ENCODE peak calls at places on chromosomes 16 and 17, in six cellular contexts. One of them, this sample, is unnamed.

GRCh38 chr16:7861891-7862585 is 529.4 kb downstream of the RBFOX1 start:
- DNase-seq in mesothelial cell of epicardium: no peak
- DNase-seq in tibial nerve: no peak
- DNase-seq in pancreas: no peak
- DNase-seq in CD8-positive, alpha-beta T cell: no peak
- DNase-seq in fibroblast of mammary gland: no peak
- DNase-seq in this sample: no peak

GRCh38 chr17:39632153-39632941 is 4.6 kb upstream of the STARD3 start:
- DNase-seq in mesothelial cell of epicardium: no peak
- DNase-seq in tibial nerve: no peak
- DNase-seq in pancreas: no peak
- DNase-seq in CD8-positive, alpha-beta T cell: no peak
- DNase-seq in fibroblast of mammary gland: no peak
- DNase-seq in this sample: no peak

GRCh38 chr17:60447375-60447774 is 25.1 kb downstream of the CHCT1 start:
- DNase-seq in mesothelial cell of epicardium: no peak
- DNase-seq in tibial nerve: no peak
- DNase-seq in pancreas: no peak
- DNase-seq in CD8-positive, alpha-beta T cell: no peak
- DNase-seq in fibroblast of mammary gland: no peak
- DNase-seq in this sample: no peak

GRCh38 chr16:31351246-31351936 is 3.6 kb upstream of the ITGAX start:
- DNase-seq in mesothelial cell of epicardium: no peak
- DNase-seq in tibial nerve: no peak
- DNase-seq in pancreas: no peak
- DNase-seq in CD8-positive, alpha-beta T cell: no peak
- DNase-seq in fibroblast of mammary gland: no peak
- DNase-seq in this sample: no peak

GRCh38 chr16:10282367-10282766 is 100.1 kb upstream of the GRIN2A start:
- DNase-seq in mesothelial cell of epicardium: no peak
- DNase-seq in tibial nerve: no peak
- DNase-seq in pancreas: no peak
- DNase-seq in CD8-positive, alpha-beta T cell: no peak
- DNase-seq in fibroblast of mammary gland: no peak
- DNase-seq in this sample: no peak

GRCh38 chr17:77717941-77718668 is 240.4 kb upstream of the TNRC6C start:
- DNase-seq in mesothelial cell of epicardium: no peak
- DNase-seq in tibial nerve: no peak
- DNase-seq in pancreas: no peak
- DNase-seq in CD8-positive, alpha-beta T cell: no peak
- DNase-seq in fibroblast of mammary gland: no peak
- DNase-seq in this sample: no peak

GRCh38 chr16:52095466-52095865 is 451.5 kb downstream of the TOX3 start:
- DNase-seq in mesothelial cell of epicardium: no peak
- DNase-seq in tibial nerve: no peak
- DNase-seq in pancreas: no peak
- DNase-seq in CD8-positive, alpha-beta T cell: no peak
- DNase-seq in fibroblast of mammary gland: no peak
- DNase-seq in this sample: no peak

GRCh38 chr16:69223882-69224281 is 36.9 kb downstream of the SNTB2 start:
- DNase-seq in mesothelial cell of epicardium: no peak
- DNase-seq in tibial nerve: no peak
- DNase-seq in pancreas: no peak
- DNase-seq in CD8-positive, alpha-beta T cell: no peak
- DNase-seq in fibroblast of mammary gland: peak
- DNase-seq in this sample: no peak

GRCh38 chr17:38511126-38512108 is 83.2 kb downstream of the ARHGAP23 start:
- DNase-seq in mesothelial cell of epicardium: no peak
- DNase-seq in tibial nerve: no peak
- DNase-seq in pancreas: no peak
- DNase-seq in CD8-positive, alpha-beta T cell: no peak
- DNase-seq in fibroblast of mammary gland: peak
- DNase-seq in this sample: no peak

GRCh38 chr17:42347198-42347597 is 41.0 kb downstream of the STAT3 start:
- DNase-seq in mesothelial cell of epicardium: no peak
- DNase-seq in tibial nerve: no peak
- DNase-seq in pancreas: no peak
- DNase-seq in CD8-positive, alpha-beta T cell: no peak
- DNase-seq in fibroblast of mammary gland: peak
- DNase-seq in this sample: no peak

GRCh38 chr16:4661661-4662060 is 31.7 kb upstream of the NUDT16L1 start:
- DNase-seq in mesothelial cell of epicardium: no peak
- DNase-seq in tibial nerve: no peak
- DNase-seq in pancreas: no peak
- DNase-seq in CD8-positive, alpha-beta T cell: no peak
- DNase-seq in fibroblast of mammary gland: peak
- DNase-seq in this sample: no peak

GRCh38 chr17:80649672-80650338 is 105.2 kb downstream of the RPTOR start:
- DNase-seq in mesothelial cell of epicardium: peak
- DNase-seq in tibial nerve: peak
- DNase-seq in pancreas: no peak
- DNase-seq in CD8-positive, alpha-beta T cell: peak
- DNase-seq in fibroblast of mammary gland: peak
- DNase-seq in this sample: no peak

GRCh38 chr16:3022697-3023414 is 886 bp downstream of the HCFC1R1 start:
- DNase-seq in mesothelial cell of epicardium: no peak
- DNase-seq in tibial nerve: no peak
- DNase-seq in pancreas: no peak
- DNase-seq in CD8-positive, alpha-beta T cell: no peak
- DNase-seq in fibroblast of mammary gland: peak
- DNase-seq in this sample: no peak

GRCh38 chr17:60947100-60947499 is 269.4 kb downstream of the BCAS3 start:
- DNase-seq in mesothelial cell of epicardium: no peak
- DNase-seq in tibial nerve: no peak
- DNase-seq in pancreas: no peak
- DNase-seq in CD8-positive, alpha-beta T cell: no peak
- DNase-seq in fibroblast of mammary gland: peak
- DNase-seq in this sample: no peak

GRCh38 chr17:11514565-11514964 is 83.7 kb upstream of the DNAH9 start:
- DNase-seq in mesothelial cell of epicardium: no peak
- DNase-seq in tibial nerve: no peak
- DNase-seq in pancreas: peak
- DNase-seq in CD8-positive, alpha-beta T cell: no peak
- DNase-seq in fibroblast of mammary gland: no peak
- DNase-seq in this sample: no peak

GRCh38 chr17:27762527-27763305 is 37.6 kb downstream of the NOS2 start:
- DNase-seq in mesothelial cell of epicardium: peak
- DNase-seq in tibial nerve: no peak
- DNase-seq in pancreas: no peak
- DNase-seq in CD8-positive, alpha-beta T cell: no peak
- DNase-seq in fibroblast of mammary gland: peak
- DNase-seq in this sample: no peak

GRCh38 chr17:36591434-36592315 is at the start of gene DHRS11:
- DNase-seq in mesothelial cell of epicardium: peak
- DNase-seq in tibial nerve: peak
- DNase-seq in pancreas: peak
- DNase-seq in CD8-positive, alpha-beta T cell: peak
- DNase-seq in fibroblast of mammary gland: peak
- DNase-seq in this sample: peak

GRCh38 chr17:72501404-72502110 is 380.7 kb downstream of the SOX9 start:
- DNase-seq in mesothelial cell of epicardium: no peak
- DNase-seq in tibial nerve: peak
- DNase-seq in pancreas: peak
- DNase-seq in CD8-positive, alpha-beta T cell: no peak
- DNase-seq in fibroblast of mammary gland: no peak
- DNase-seq in this sample: no peak

GRCh38 chr17:35101036-35101435 is 18.6 kb downstream of the RAD51D start:
- DNase-seq in mesothelial cell of epicardium: no peak
- DNase-seq in tibial nerve: no peak
- DNase-seq in pancreas: no peak
- DNase-seq in CD8-positive, alpha-beta T cell: no peak
- DNase-seq in fibroblast of mammary gland: no peak
- DNase-seq in this sample: no peak

GRCh38 chr16:3180445-3180878 is 7.5 kb upstream of the OR1F1 start:
- DNase-seq in mesothelial cell of epicardium: no peak
- DNase-seq in tibial nerve: no peak
- DNase-seq in pancreas: no peak
- DNase-seq in CD8-positive, alpha-beta T cell: no peak
- DNase-seq in fibroblast of mammary gland: no peak
- DNase-seq in this sample: no peak

GRCh38 chr17:956905-957304 is 22.7 kb downstream of the NXN start:
- DNase-seq in mesothelial cell of epicardium: no peak
- DNase-seq in tibial nerve: no peak
- DNase-seq in pancreas: no peak
- DNase-seq in CD8-positive, alpha-beta T cell: no peak
- DNase-seq in fibroblast of mammary gland: no peak
- DNase-seq in this sample: no peak

GRCh38 chr16:88807142-88807625 is 3.6 kb downstream of the CDT1 start:
- DNase-seq in mesothelial cell of epicardium: no peak
- DNase-seq in tibial nerve: no peak
- DNase-seq in pancreas: no peak
- DNase-seq in CD8-positive, alpha-beta T cell: no peak
- DNase-seq in fibroblast of mammary gland: no peak
- DNase-seq in this sample: no peak

GRCh38 chr16:72255785-72256184 is 83.8 kb upstream of the PMFBP1 start:
- DNase-seq in mesothelial cell of epicardium: no peak
- DNase-seq in tibial nerve: no peak
- DNase-seq in pancreas: no peak
- DNase-seq in CD8-positive, alpha-beta T cell: no peak
- DNase-seq in fibroblast of mammary gland: peak
- DNase-seq in this sample: no peak

GRCh38 chr17:67019126-67019507 is 25.2 kb upstream of the CACNG1 start:
- DNase-seq in mesothelial cell of epicardium: no peak
- DNase-seq in tibial nerve: no peak
- DNase-seq in pancreas: no peak
- DNase-seq in CD8-positive, alpha-beta T cell: no peak
- DNase-seq in fibroblast of mammary gland: no peak
- DNase-seq in this sample: no peak

GRCh38 chr17:47257651-47258339 is 4.2 kb downstream of the ITGB3 start:
- DNase-seq in mesothelial cell of epicardium: no peak
- DNase-seq in tibial nerve: no peak
- DNase-seq in pancreas: no peak
- DNase-seq in CD8-positive, alpha-beta T cell: no peak
- DNase-seq in fibroblast of mammary gland: peak
- DNase-seq in this sample: no peak

GRCh38 chr17:43924558-43924957 is 17.2 kb upstream of the MPP2 start:
- DNase-seq in mesothelial cell of epicardium: no peak
- DNase-seq in tibial nerve: no peak
- DNase-seq in pancreas: no peak
- DNase-seq in CD8-positive, alpha-beta T cell: no peak
- DNase-seq in fibroblast of mammary gland: no peak
- DNase-seq in this sample: no peak

GRCh38 chr16:14050297-14051027 is 20.7 kb upstream of the MRTFB start:
- DNase-seq in mesothelial cell of epicardium: peak
- DNase-seq in tibial nerve: no peak
- DNase-seq in pancreas: no peak
- DNase-seq in CD8-positive, alpha-beta T cell: no peak
- DNase-seq in fibroblast of mammary gland: no peak
- DNase-seq in this sample: no peak

GRCh38 chr16:13873835-13874438 is 46.0 kb upstream of the ERCC4 start:
- DNase-seq in mesothelial cell of epicardium: no peak
- DNase-seq in tibial nerve: no peak
- DNase-seq in pancreas: no peak
- DNase-seq in CD8-positive, alpha-beta T cell: no peak
- DNase-seq in fibroblast of mammary gland: peak
- DNase-seq in this sample: no peak

GRCh38 chr16:1068451-1068850 is 4.1 kb upstream of the SSTR5 start:
- DNase-seq in mesothelial cell of epicardium: no peak
- DNase-seq in tibial nerve: no peak
- DNase-seq in pancreas: no peak
- DNase-seq in CD8-positive, alpha-beta T cell: no peak
- DNase-seq in fibroblast of mammary gland: no peak
- DNase-seq in this sample: no peak

GRCh38 chr17:76735006-76735405 is 2.1 kb downstream of the SRSF2 start:
- DNase-seq in mesothelial cell of epicardium: no peak
- DNase-seq in tibial nerve: no peak
- DNase-seq in pancreas: no peak
- DNase-seq in CD8-positive, alpha-beta T cell: no peak
- DNase-seq in fibroblast of mammary gland: peak
- DNase-seq in this sample: no peak

GRCh38 chr16:75027520-75028300 is 28.9 kb downstream of the ZNRF1 start:
- DNase-seq in mesothelial cell of epicardium: no peak
- DNase-seq in tibial nerve: no peak
- DNase-seq in pancreas: no peak
- DNase-seq in CD8-positive, alpha-beta T cell: no peak
- DNase-seq in fibroblast of mammary gland: no peak
- DNase-seq in this sample: no peak

DNA sequence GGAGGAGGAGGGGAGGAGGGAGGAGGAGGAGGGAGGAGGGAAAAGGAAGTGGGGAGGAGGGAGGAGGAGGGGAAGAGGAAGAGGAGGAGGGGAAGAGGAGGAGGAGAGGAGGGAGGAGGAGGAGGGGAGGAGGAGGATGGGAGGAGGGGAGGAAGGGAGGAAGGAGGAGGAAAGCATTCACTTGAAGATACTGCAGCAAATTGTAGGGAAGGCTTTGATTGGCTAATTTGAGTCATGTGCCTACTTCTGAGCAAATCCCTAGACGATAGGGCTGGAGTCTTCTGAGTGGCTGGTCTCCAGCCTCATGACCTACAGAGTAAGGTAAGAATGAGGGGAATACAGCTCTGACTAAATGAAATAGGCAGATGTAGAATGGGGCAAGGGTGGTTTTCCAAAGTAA is 783.2 kb upstream of the RBFOX1 start:
- DNase-seq in mesothelial cell of epicardium: no peak
- DNase-seq in tibial nerve: no peak
- DNase-seq in pancreas: no peak
- DNase-seq in CD8-positive, alpha-beta T cell: no peak
- DNase-seq in fibroblast of mammary gland: no peak
- DNase-seq in this sample: no peak
- TF ChIP-seq CTCF in mesothelial cell of epicardium: no peak
- TF ChIP-seq CTCF in tibial nerve: no peak
- TF ChIP-seq CTCF in pancreas: no peak
- TF ChIP-seq CTCF in CD8-positive, alpha-beta T cell: no peak
- TF ChIP-seq CTCF in fibroblast of mammary gland: no peak
- TF ChIP-seq CTCF in this sample: no peak

DNA sequence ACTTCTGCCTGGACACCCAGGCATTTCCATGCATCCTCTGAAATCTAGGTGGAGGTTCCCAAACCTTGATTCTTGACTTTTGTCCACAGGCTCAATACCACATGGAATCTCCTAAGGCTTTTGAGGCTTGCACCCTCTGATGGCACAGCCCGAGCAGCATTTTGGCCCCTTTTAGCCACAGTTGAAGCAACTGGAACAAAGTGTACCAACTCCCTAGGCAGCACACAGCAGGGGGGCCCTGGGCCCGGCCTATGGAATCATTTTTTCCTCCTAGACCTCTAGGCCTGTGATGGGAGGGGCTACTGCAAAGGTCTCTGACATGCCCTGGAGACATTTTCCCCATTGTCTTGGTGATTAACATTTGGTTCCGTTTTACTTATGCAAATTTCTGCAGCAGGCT is 32.0 kb downstream of the ABCC1 start:
- DNase-seq in mesothelial cell of epicardium: no peak
- DNase-seq in tibial nerve: no peak
- DNase-seq in pancreas: no peak
- DNase-seq in CD8-positive, alpha-beta T cell: no peak
- DNase-seq in fibroblast of mammary gland: no peak
- DNase-seq in this sample: no peak
- TF ChIP-seq CTCF in mesothelial cell of epicardium: no peak
- TF ChIP-seq CTCF in tibial nerve: no peak
- TF ChIP-seq CTCF in pancreas: no peak
- TF ChIP-seq CTCF in CD8-positive, alpha-beta T cell: no peak
- TF ChIP-seq CTCF in fibroblast of mammary gland: no peak
- TF ChIP-seq CTCF in this sample: no peak

GRCh38 chr17:79188048-79188447 is 113.4 kb downstream of the ENGASE start:
- DNase-seq in mesothelial cell of epicardium: no peak
- DNase-seq in tibial nerve: no peak
- DNase-seq in pancreas: peak
- DNase-seq in CD8-positive, alpha-beta T cell: no peak
- DNase-seq in fibroblast of mammary gland: no peak
- DNase-seq in this sample: no peak
- TF ChIP-seq CTCF in mesothelial cell of epicardium: peak
- TF ChIP-seq CTCF in tibial nerve: no peak
- TF ChIP-seq CTCF in pancreas: peak
- TF ChIP-seq CTCF in CD8-positive, alpha-beta T cell: no peak
- TF ChIP-seq CTCF in fibroblast of mammary gland: peak
- TF ChIP-seq CTCF in this sample: peak

GRCh38 chr17:17666111-17666714 is 15.0 kb upstream of the RAI1 start:
- DNase-seq in mesothelial cell of epicardium: no peak
- DNase-seq in tibial nerve: no peak
- DNase-seq in pancreas: peak
- DNase-seq in CD8-positive, alpha-beta T cell: no peak
- DNase-seq in fibroblast of mammary gland: peak
- DNase-seq in this sample: no peak
- TF ChIP-seq CTCF in mesothelial cell of epicardium: no peak
- TF ChIP-seq CTCF in tibial nerve: no peak
- TF ChIP-seq CTCF in pancreas: no peak
- TF ChIP-seq CTCF in CD8-positive, alpha-beta T cell: no peak
- TF ChIP-seq CTCF in fibroblast of mammary gland: no peak
- TF ChIP-seq CTCF in this sample: no peak